ENCODE peak calls at places on chromosomes 5 and 9, in five cellular contexts. K is stimulated activated CD8-positive, alpha-beta memory T cell treated with anti-CD3 and anti-CD28 coated beads, Interleukin-2, amount 100 ng/mL, for 1 hour; Y is neural crest cell; T is aorta; E is fibroblast of gingiva. J is an unnamed sample.

GRCh38 chr5:79418276-79418675 is 95.7 kb downstream of the HOMER1 start:
- DNase-seq in E (no peak), K (no peak), T (no peak), Y (no peak), J (no peak)

GRCh38 chr9:129052592-129052991 is 16.2 kb downstream of the MIGA2 start:
- DNase-seq in K (no peak), Y (no peak), T (no peak), E (no peak), J (peak)

GRCh38 chr5:74212336-74212735 is 428.2 kb downstream of the ENC1 start:
- DNase-seq in E (no peak), Y (no peak), K (no peak), T (no peak), J (no peak)

GRCh38 chr9:88583901-88584596 is 49.1 kb downstream of the NXNL2 start:
- DNase-seq in T (no peak), K (no peak), E (peak), Y (no peak), J (no peak)

GRCh38 chr5:171299228-171299627 is 9.8 kb upstream of the TLX3 start:
- DNase-seq in E (no peak), Y (no peak), K (no peak), T (no peak), J (peak)

GRCh38 chr5:154355141-154355611 is 90.6 kb upstream of the SAP30L start:
- DNase-seq in K (no peak), T (peak), Y (no peak), E (no peak), J (peak)

GRCh38 chr5:178555771-178556211 is 34.4 kb downstream of the COL23A1 start:
- DNase-seq in T (peak), Y (no peak), E (no peak), K (no peak), J (no peak)

GRCh38 chr5:90351101-90351500 is 58.5 kb downstream of the CETN3 start:
- DNase-seq in T (no peak), Y (no peak), E (no peak), K (no peak), J (no peak)

GRCh38 chr5:73901045-73901444 is 275.0 kb downstream of the ARHGEF28 start:
- DNase-seq in K (no peak), T (no peak), Y (no peak), E (peak), J (no peak)

GRCh38 chr5:137666109-137666850 is 69.6 kb downstream of the KLHL3 start:
- DNase-seq in Y (no peak), K (peak), T (peak), E (peak), J (no peak)

GRCh38 chr5:127254729-127255284 is 35.8 kb upstream of the MEGF10 start:
- DNase-seq in K (no peak), T (no peak), Y (no peak), E (no peak), J (no peak)

GRCh38 chr9:14349818-14350333 is 35.9 kb upstream of the NFIB start:
- DNase-seq in K (no peak), T (no peak), E (no peak), Y (no peak), J (no peak)

GRCh38 chr5:152144556-152144955 is 219.9 kb upstream of the GLRA1 start:
- DNase-seq in E (no peak), Y (no peak), K (no peak), T (no peak), J (no peak)

GRCh38 chr9:130846487-130847305 is 11.6 kb downstream of the ABL1 start:
- DNase-seq in Y (no peak), E (peak), T (peak), K (no peak), J (peak)

GRCh38 chr5:58235279-58235678 is 224.6 kb downstream of the PLK2 start:
- DNase-seq in Y (no peak), K (no peak), E (peak), T (no peak), J (no peak)

GRCh38 chr5:62692946-62693713 is 114.5 kb downstream of the LRRC70 start:
- DNase-seq in Y (no peak), E (no peak), T (no peak), K (no peak), J (no peak)

J was measured in testis.